ENCODE peak calls at places on chromosomes 11 and 22, in seven cellular contexts. L, D, Q, Y, F, J and I are unnamed samples.

GRCh38 chr11:31882951-31883392 is 71.8 kb upstream of the PAX6 start:
- DNase-seq in J (no peak), D (peak), F (peak), Y (no peak), Q (no peak), L (no peak), I (no peak)

GRCh38 chr11:2796508-2797180 is 88.9 kb downstream of the CDKN1C start:
- DNase-seq in Y (no peak), Q (no peak), L (no peak), J (no peak), F (no peak), D (no peak), I (no peak)

GRCh38 chr11:17638311-17638710 is 81.1 kb upstream of the MYOD1 start:
- DNase-seq in Q (no peak), F (no peak), Y (no peak), D (no peak), J (no peak), L (no peak), I (no peak)

GRCh38 chr22:46009730-46010129 is 32.8 kb upstream of the WNT7B start:
- DNase-seq in Q (no peak), J (no peak), D (no peak), Y (no peak), F (no peak), L (no peak), I (no peak)

GRCh38 chr11:15716550-15716949 is 601.8 kb downstream of the INSC start:
- DNase-seq in J (no peak), D (no peak), L (no peak), Y (no peak), F (no peak), Q (no peak), I (no peak)

GRCh38 chr11:46277623-46278386 is at the start of gene CREB3L1:
- DNase-seq in J (no peak), Q (no peak), Y (no peak), F (peak), L (no peak), D (peak), I (no peak)

GRCh38 chr22:39900306-39901227 is at the start of gene GRAP2:
- DNase-seq in L (peak), F (no peak), Y (no peak), Q (peak), D (no peak), J (peak), I (no peak)

GRCh38 chr11:93659841-93660240 is 1.6 kb upstream of the CEP295 start:
- DNase-seq in L (no peak), Q (no peak), F (no peak), Y (no peak), J (no peak), D (no peak), I (no peak)

GRCh38 chr11:134024420-134025085 is 44.3 kb upstream of the JAM3 start:
- DNase-seq in D (no peak), Y (no peak), F (peak), L (no peak), Q (no peak), J (no peak), I (no peak)